ENCODE peak calls at places on chromosomes 7 and 10, in four cellular contexts. One of them, this sample, is unnamed.
A peak's percentile ranks its signal among the peaks of the same experiment; 100 is the strongest.

GRCh38 chr10:3622845-3623621 is 162.0 kb downstream of the KLF6 start:
- DNase-seq in T-cell: no peak
- DNase-seq in AG09309: no peak
- DNase-seq in right cardiac atrium: no peak
- DNase-seq in this sample: peak; percentile 4

GRCh38 chr7:135943266-135943889 is 33.8 kb downstream of the MTPN start:
- DNase-seq in T-cell: no peak
- DNase-seq in AG09309: no peak
- DNase-seq in right cardiac atrium: no peak
- DNase-seq in this sample: no peak

GRCh38 chr7:139680676-139681462 is 96.9 kb downstream of the HIPK2 start:
- DNase-seq in T-cell: peak; percentile 44
- DNase-seq in AG09309: peak; percentile 89
- DNase-seq in right cardiac atrium: peak; percentile 71
- DNase-seq in this sample: peak; percentile 84

GRCh38 chr10:104822088-104822487 is 181.0 kb downstream of the SORCS3 start:
- DNase-seq in T-cell: no peak
- DNase-seq in AG09309: no peak
- DNase-seq in right cardiac atrium: no peak
- DNase-seq in this sample: no peak

GRCh38 chr10:50585921-50586739 is 37.6 kb downstream of the SGMS1 start:
- DNase-seq in T-cell: no peak
- DNase-seq in AG09309: no peak
- DNase-seq in right cardiac atrium: no peak
- DNase-seq in this sample: no peak

GRCh38 chr10:97119058-97119832 is 66.5 kb downstream of the SLIT1 start:
- DNase-seq in T-cell: no peak
- DNase-seq in AG09309: no peak
- DNase-seq in right cardiac atrium: no peak
- DNase-seq in this sample: no peak

GRCh38 chr7:74480861-74481417 is 27.2 kb downstream of the GTF2IRD1 start:
- DNase-seq in T-cell: no peak
- DNase-seq in AG09309: peak; percentile 67
- DNase-seq in right cardiac atrium: peak; percentile 67
- DNase-seq in this sample: no peak

GRCh38 chr10:133388265-133388972 is 5.5 kb upstream of the MTG1 start:
- DNase-seq in T-cell: no peak
- DNase-seq in AG09309: no peak
- DNase-seq in right cardiac atrium: no peak
- DNase-seq in this sample: no peak

GRCh38 chr7:106621393-106622132 is 39.4 kb downstream of the CCDC71L start:
- DNase-seq in T-cell: no peak
- DNase-seq in AG09309: no peak
- DNase-seq in right cardiac atrium: no peak
- DNase-seq in this sample: no peak

GRCh38 chr7:123784263-123784662 is 35.5 kb upstream of the WASL start:
- DNase-seq in T-cell: no peak
- DNase-seq in AG09309: no peak
- DNase-seq in right cardiac atrium: no peak
- DNase-seq in this sample: no peak

GRCh38 chr7:102992509-102992819 is 79.7 kb downstream of the LRRC17 start:
- DNase-seq in T-cell: no peak
- DNase-seq in AG09309: no peak
- DNase-seq in right cardiac atrium: no peak
- DNase-seq in this sample: no peak

GRCh38 chr10:49691588-49691987 is 12.1 kb downstream of the C10orf53 start:
- DNase-seq in T-cell: no peak
- DNase-seq in AG09309: no peak
- DNase-seq in right cardiac atrium: no peak
- DNase-seq in this sample: no peak

GRCh38 chr7:155591055-155591750 is 44.8 kb upstream of the CNPY1 start:
- DNase-seq in T-cell: no peak
- DNase-seq in AG09309: no peak
- DNase-seq in right cardiac atrium: no peak
- DNase-seq in this sample: no peak

GRCh38 chr10:87559392-87559791 is 54.7 kb downstream of the MINPP1 start:
- DNase-seq in T-cell: no peak
- DNase-seq in AG09309: no peak
- DNase-seq in right cardiac atrium: no peak
- DNase-seq in this sample: no peak

GRCh38 chr10:132138596-132138995 is 48.2 kb upstream of the DPYSL4 start:
- DNase-seq in T-cell: no peak
- DNase-seq in AG09309: no peak
- DNase-seq in right cardiac atrium: no peak
- DNase-seq in this sample: no peak

GRCh38 chr7:141208539-141208938 is 134.7 kb downstream of the TMEM178B start:
- DNase-seq in T-cell: no peak
- DNase-seq in AG09309: no peak
- DNase-seq in right cardiac atrium: no peak
- DNase-seq in this sample: no peak

GRCh38 chr7:836429-836828 is 4.2 kb downstream of the SUN1 start:
- DNase-seq in T-cell: no peak
- DNase-seq in AG09309: no peak
- DNase-seq in right cardiac atrium: no peak
- DNase-seq in this sample: no peak

GRCh38 chr7:108875139-108875538 is 305.5 kb downstream of the DNAJB9 start:
- DNase-seq in T-cell: no peak
- DNase-seq in AG09309: peak; percentile 14
- DNase-seq in right cardiac atrium: no peak
- DNase-seq in this sample: no peak

GRCh38 chr10:12602557-12602956 is 253.2 kb downstream of the CAMK1D start:
- DNase-seq in T-cell: no peak
- DNase-seq in AG09309: no peak
- DNase-seq in right cardiac atrium: no peak
- DNase-seq in this sample: no peak

GRCh38 chr10:125201791-125202622 is 41.6 kb upstream of the CTBP2 start:
- DNase-seq in T-cell: no peak
- DNase-seq in AG09309: no peak
- DNase-seq in right cardiac atrium: no peak
- DNase-seq in this sample: no peak

GRCh38 chr7:79741684-79742083 is 288.2 kb upstream of the MAGI2 start:
- DNase-seq in T-cell: no peak
- DNase-seq in AG09309: no peak
- DNase-seq in right cardiac atrium: no peak
- DNase-seq in this sample: no peak

GRCh38 chr10:63720072-63720537 is 198.9 kb downstream of the REEP3 start:
- DNase-seq in T-cell: no peak
- DNase-seq in AG09309: no peak
- DNase-seq in right cardiac atrium: no peak
- DNase-seq in this sample: no peak

GRCh38 chr7:17774248-17774647 is 166.0 kb downstream of the SNX13 start:
- DNase-seq in T-cell: no peak
- DNase-seq in AG09309: peak; percentile 89
- DNase-seq in right cardiac atrium: peak; percentile 9
- DNase-seq in this sample: peak; percentile 77

GRCh38 chr7:921581-922333 is 32.7 kb downstream of the ADAP1 start:
- DNase-seq in T-cell: no peak
- DNase-seq in AG09309: no peak
- DNase-seq in right cardiac atrium: peak; percentile 11
- DNase-seq in this sample: no peak

GRCh38 chr10:132395704-132396494 is 1.1 kb upstream of the PWWP2B start:
- DNase-seq in T-cell: peak; percentile 34
- DNase-seq in AG09309: no peak
- DNase-seq in right cardiac atrium: peak; percentile 88
- DNase-seq in this sample: no peak

This sample was measured in HS-5.